ENCODE peak calls at places on chromosome 21, in ten cellular contexts. O, J, U, A, P, W, S, Y, V and H are unnamed samples.

GRCh38 chr21:17829472-17829871 is 10.3 kb upstream of the C21orf91 start:
- DNase-seq in O (no peak), J (no peak), U (no peak), A (no peak), P (no peak), W (no peak), S (no peak), Y (no peak), V (no peak), H (no peak)

GRCh38 chr21:29018540-29018939 is 609 bp downstream of the RWDD2B start:
- DNase-seq in O (peak), J (no peak), U (no peak), A (no peak), P (no peak), W (no peak), S (no peak), Y (peak), V (no peak), H (no peak)

GRCh38 chr21:23021481-23021880 is 2023.3 kb downstream of the NCAM2 start:
- DNase-seq in O (no peak), J (no peak), U (no peak), A (no peak), P (no peak), W (no peak), S (no peak), Y (no peak), V (no peak), H (no peak)

GRCh38 chr21:21688877-21689276 is 690.7 kb downstream of the NCAM2 start:
- DNase-seq in O (peak), J (peak), U (no peak), A (no peak), P (no peak), W (no peak), S (no peak), Y (no peak), V (no peak), H (no peak)

GRCh38 chr21:19130379-19131028 is 726.9 kb upstream of the TMPRSS15 start:
- DNase-seq in O (no peak), J (no peak), U (no peak), A (no peak), P (no peak), W (no peak), S (no peak), Y (no peak), V (no peak), H (no peak)

GRCh38 chr21:38219049-38219628 is 37.7 kb upstream of the KCNJ15 start:
- DNase-seq in O (peak), J (peak), U (peak), A (peak), P (peak), W (peak), S (peak), Y (peak), V (peak), H (peak)

GRCh38 chr21:16308269-16308668 is 578.5 kb downstream of the USP25 start:
- DNase-seq in O (no peak), J (no peak), U (no peak), A (no peak), P (no peak), W (no peak), S (no peak), Y (peak), V (no peak), H (no peak)

GRCh38 chr21:15592271-15592860 is 137.4 kb upstream of the USP25 start:
- DNase-seq in O (peak), J (peak), U (no peak), A (no peak), P (no peak), W (no peak), S (no peak), Y (peak), V (no peak), H (peak)

GRCh38 chr21:16908087-16908486 is 604.8 kb upstream of the CXADR start:
- DNase-seq in O (no peak), J (no peak), U (no peak), A (no peak), P (no peak), W (no peak), S (no peak), Y (no peak), V (no peak), H (peak)

GRCh38 chr21:15735409-15735808 is 5.6 kb downstream of the USP25 start:
- DNase-seq in O (no peak), J (no peak), U (no peak), A (no peak), P (no peak), W (no peak), S (no peak), Y (peak), V (no peak), H (no peak)

GRCh38 chr21:14229399-14229798 is 13.4 kb downstream of the RBM11 start:
- DNase-seq in O (no peak), J (no peak), U (no peak), A (no peak), P (no peak), W (no peak), S (no peak), Y (no peak), V (no peak), H (no peak)

GRCh38 chr21:16794944-16795343 is 717.9 kb upstream of the CXADR start:
- DNase-seq in O (no peak), J (no peak), U (no peak), A (no peak), P (no peak), W (no peak), S (no peak), Y (peak), V (no peak), H (no peak)

GRCh38 chr21:43812139-43812821 is 22.9 kb downstream of the RRP1 start:
- DNase-seq in O (no peak), J (no peak), U (no peak), A (peak), P (no peak), W (no peak), S (peak), Y (peak), V (no peak), H (peak)

GRCh38 chr21:16058896-16059295 is 329.1 kb downstream of the USP25 start:
- DNase-seq in O (no peak), J (no peak), U (no peak), A (no peak), P (no peak), W (no peak), S (no peak), Y (no peak), V (no peak), H (no peak)

GRCh38 chr21:41250519-41250918 is 66.1 kb upstream of the FAM3B start:
- DNase-seq in O (no peak), J (no peak), U (no peak), A (no peak), P (no peak), W (no peak), S (peak), Y (peak), V (no peak), H (peak)

GRCh38 chr21:17709266-17709611 is 96.5 kb upstream of the BTG3 start:
- DNase-seq in O (no peak), J (no peak), U (no peak), A (no peak), P (no peak), W (no peak), S (no peak), Y (no peak), V (no peak), H (no peak)

GRCh38 chr21:28614816-28615215 is 377.9 kb downstream of the LTN1 start:
- DNase-seq in O (no peak), J (no peak), U (no peak), A (no peak), P (no peak), W (no peak), S (no peak), Y (no peak), V (no peak), H (no peak)

GRCh38 chr21:17264182-17264581 is 248.7 kb upstream of the CXADR start:
- DNase-seq in O (no peak), J (no peak), U (no peak), A (no peak), P (no peak), W (no peak), S (no peak), Y (no peak), V (no peak), H (no peak)

GRCh38 chr21:31343680-31344480 is at the start of gene TIAM1:
- DNase-seq in O (peak), J (peak), U (no peak), A (peak), P (no peak), W (no peak), S (peak), Y (no peak), V (no peak), H (peak)
- TF ChIP-seq POLR2AphosphoS5 in O (no peak), J (peak), U (no peak), A (peak), P (no peak), W (no peak), S (peak), Y (no peak), V (no peak), H (peak)

GRCh38 chr21:33901421-33902288 is 13.9 kb downstream of the ATP5PO start:
- DNase-seq in O (peak), J (peak), U (no peak), A (no peak), P (no peak), W (no peak), S (no peak), Y (peak), V (no peak), H (peak)
- TF ChIP-seq POLR2AphosphoS5 in O (no peak), J (no peak), U (no peak), A (no peak), P (no peak), W (no peak), S (no peak), Y (no peak), V (no peak), H (no peak)

GRCh38 chr21:42300045-42300583 is 15.1 kb downstream of the TFF3 start:
- DNase-seq in O (no peak), J (no peak), U (no peak), A (no peak), P (no peak), W (no peak), S (no peak), Y (no peak), V (no peak), H (no peak)
- TF ChIP-seq POLR2AphosphoS5 in O (no peak), J (no peak), U (no peak), A (no peak), P (no peak), W (no peak), S (no peak), Y (no peak), V (no peak), H (no peak)

DNA sequence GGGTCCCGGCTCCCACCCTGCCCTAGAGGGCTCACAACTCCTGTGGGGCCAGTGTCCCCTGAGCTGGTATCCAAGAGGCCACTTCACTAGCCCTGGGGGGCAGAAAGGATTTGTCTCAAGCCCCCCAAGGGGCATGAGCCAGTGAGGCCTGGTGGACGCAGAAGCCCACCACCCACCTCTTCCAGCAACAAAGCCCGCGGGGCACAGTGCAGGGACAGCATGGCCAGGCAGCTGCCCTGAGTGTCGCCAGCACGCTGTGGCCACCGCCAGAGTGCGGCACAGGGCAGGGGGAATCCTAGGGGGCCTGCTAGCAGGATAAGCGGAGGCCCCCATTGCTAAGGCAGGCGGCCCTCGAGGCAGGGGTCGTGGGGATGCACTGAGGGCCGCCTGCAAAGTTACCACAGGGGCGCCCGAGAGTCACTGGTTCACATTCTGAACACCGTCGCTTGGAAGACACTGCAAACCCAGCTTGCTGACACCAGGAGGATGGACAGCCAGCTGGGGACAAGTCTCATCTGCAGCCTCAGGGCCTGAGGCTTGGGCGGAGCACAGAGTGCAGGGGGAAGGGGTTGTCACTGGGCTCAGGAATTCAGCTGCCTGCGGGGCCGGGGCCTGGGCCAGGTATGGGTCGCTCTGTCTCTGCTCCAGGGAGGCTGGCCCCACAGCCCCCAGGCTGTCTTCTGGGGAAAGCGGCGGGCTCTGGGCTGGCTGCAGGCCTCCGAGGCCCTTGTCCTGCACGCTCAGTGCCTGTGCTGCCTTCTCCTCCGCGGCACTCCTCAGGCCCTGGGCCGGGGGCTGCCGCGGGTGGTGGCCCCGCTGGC is 26.8 kb downstream of the SLC19A1 start:
- DNase-seq in O (no peak), J (peak), U (peak), A (no peak), P (no peak), W (no peak), S (no peak), Y (no peak), V (no peak), H (no peak)
- TF ChIP-seq POLR2AphosphoS5 in O (no peak), J (no peak), U (no peak), A (no peak), P (no peak), W (no peak), S (no peak), Y (no peak), V (no peak), H (no peak)

GRCh38 chr21:36735724-36736310 is 36.9 kb downstream of the SIM2 start:
- DNase-seq in O (peak), J (no peak), U (no peak), A (no peak), P (no peak), W (no peak), S (peak), Y (no peak), V (no peak), H (no peak)

GRCh38 chr21:36741506-36741905 is 42.6 kb downstream of the SIM2 start:
- DNase-seq in O (no peak), J (no peak), U (no peak), A (no peak), P (peak), W (no peak), S (no peak), Y (no peak), V (no peak), H (no peak)

GRCh38 chr21:36734367-36735200 is 35.7 kb downstream of the SIM2 start:
- DNase-seq in O (no peak), J (no peak), U (no peak), A (no peak), P (no peak), W (no peak), S (peak), Y (no peak), V (no peak), H (no peak)

GRCh38 chr21:36735201-36735515 is 36.2 kb downstream of the SIM2 start:
- DNase-seq in O (no peak), J (no peak), U (no peak), A (no peak), P (no peak), W (no peak), S (no peak), Y (no peak), V (no peak), H (no peak)

DNA sequence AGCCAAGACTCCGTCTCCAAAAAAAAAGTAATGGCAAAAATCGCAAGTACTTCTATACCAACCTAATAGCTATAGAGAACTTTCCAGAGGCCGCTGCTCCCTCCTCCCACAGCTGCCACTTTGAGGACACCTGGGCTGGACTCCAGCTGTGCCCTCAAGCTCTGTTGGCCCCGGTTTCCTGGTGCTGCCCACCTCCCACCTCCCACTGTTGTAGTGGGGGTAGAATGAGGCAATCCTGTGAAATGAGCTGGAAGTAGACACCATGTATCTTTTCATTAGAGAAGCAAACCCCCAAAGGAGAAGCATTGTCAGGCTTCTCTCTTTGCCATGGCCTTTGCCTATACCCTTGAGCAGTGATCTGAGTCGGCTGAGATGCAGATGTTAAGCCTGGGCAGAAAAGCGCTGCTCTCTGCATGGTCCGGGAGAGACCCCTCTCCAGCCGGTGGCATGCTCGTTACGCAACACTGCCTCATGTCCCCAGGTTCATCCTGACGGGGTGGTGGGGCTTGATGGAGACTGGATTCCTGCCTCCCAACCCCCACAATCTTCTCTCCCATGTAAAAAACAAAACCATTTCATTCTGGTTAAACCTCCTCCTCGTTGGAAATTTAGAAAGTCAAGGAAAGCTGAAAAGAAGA is 39.7 kb downstream of the SIM2 start:
- DNase-seq in O (no peak), J (no peak), U (peak), A (no peak), P (no peak), W (no peak), S (peak), Y (no peak), V (no peak), H (no peak)
- TF ChIP-seq POLR2AphosphoS5 in O (no peak), J (no peak), U (no peak), A (no peak), P (no peak), W (no peak), S (no peak), Y (no peak), V (no peak), H (no peak)

DNA sequence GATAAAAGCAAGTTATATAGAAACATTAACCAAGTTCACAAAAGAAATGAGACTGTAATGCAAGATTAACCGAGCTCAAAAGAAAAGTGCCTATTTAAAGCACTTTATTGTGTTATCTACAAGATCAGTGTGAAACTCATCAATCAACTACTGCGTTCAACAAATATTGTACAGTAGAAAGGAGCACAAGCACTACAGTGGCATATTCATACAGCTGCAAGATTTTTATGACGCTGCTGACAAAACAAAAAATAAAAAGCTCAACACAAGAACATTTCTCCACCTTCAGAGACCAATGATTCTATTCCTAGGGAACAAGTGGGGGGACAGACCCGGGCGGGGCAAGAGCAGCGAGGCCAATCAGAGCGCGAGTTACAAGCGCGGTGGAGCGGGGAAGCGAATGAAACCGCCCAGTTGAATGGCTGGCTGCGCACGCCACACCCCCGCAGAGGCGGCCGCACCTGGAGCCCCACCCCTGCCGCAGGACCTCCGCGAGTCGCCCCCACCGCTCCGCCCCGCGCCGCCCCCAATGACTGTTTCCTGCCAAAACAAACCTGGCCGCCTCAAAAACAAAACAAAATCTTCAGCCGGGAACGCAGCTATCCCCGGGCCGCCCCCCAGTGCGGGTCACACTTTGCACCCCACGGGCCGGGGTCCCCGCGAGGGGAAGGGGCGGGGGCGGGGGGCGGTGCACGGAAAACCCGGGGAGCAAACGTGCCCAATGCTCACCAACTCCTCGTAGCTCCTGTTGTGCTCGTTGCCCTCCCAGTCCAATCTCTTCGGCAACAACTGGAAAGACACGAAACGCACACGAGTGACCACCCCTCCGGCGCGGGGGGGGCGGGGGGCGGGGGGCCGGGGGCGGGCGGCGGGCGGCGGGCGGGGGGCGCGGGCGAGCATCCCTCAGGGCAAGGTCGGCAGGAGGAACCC is 1.1 kb downstream of the BRWD1 start:
- DNase-seq in O (peak), J (peak), U (peak), A (peak), P (peak), W (peak), S (peak), Y (peak), V (peak), H (peak)
- TF ChIP-seq POLR2AphosphoS5 in O (no peak), J (no peak), U (no peak), A (no peak), P (no peak), W (no peak), S (peak), Y (no peak), V (no peak), H (peak)

GRCh38 chr21:26966978-26967913 is at the start of gene ADAMTS5:
- DNase-seq in O (peak), J (peak), U (peak), A (peak), P (no peak), W (no peak), S (peak), Y (peak), V (peak), H (peak)
- TF ChIP-seq POLR2AphosphoS5 in O (peak), J (no peak), U (no peak), A (no peak), P (no peak), W (no peak), S (peak), Y (no peak), V (no peak), H (no peak)

GRCh38 chr21:36344931-36345330 is 24.9 kb downstream of the MORC3 start:
- DNase-seq in O (no peak), J (no peak), U (no peak), A (no peak), P (no peak), W (no peak), S (no peak), Y (no peak), V (no peak), H (no peak)

GRCh38 chr21:36337099-36337509 is 17.1 kb downstream of the MORC3 start:
- DNase-seq in O (no peak), J (no peak), U (no peak), A (no peak), P (peak), W (no peak), S (no peak), Y (no peak), V (no peak), H (peak)

DNA sequence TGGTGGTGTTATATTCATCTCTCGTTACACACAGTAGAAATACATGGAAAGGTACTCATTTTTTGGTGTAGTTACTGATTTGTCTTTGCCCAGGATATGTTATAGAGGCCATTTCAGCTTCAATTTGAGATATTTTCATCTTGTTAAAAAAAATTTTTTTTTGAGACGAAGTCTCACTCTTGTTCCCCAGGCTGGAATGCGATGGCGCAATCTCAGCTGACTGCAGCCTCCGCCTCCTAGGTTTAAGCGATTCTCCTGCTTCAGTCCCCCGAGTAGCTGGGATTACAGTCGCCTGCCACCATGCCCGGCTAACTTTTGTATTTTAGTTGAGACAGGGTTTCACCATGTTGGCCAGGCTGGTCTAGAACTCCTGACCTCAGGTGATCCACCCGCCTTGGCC is 19.0 kb downstream of the MORC3 start:
- DNase-seq in O (no peak), J (no peak), U (no peak), A (no peak), P (no peak), W (no peak), S (no peak), Y (no peak), V (no peak), H (no peak)
- TF ChIP-seq POLR2AphosphoS5 in O (no peak), J (no peak), U (no peak), A (no peak), P (no peak), W (no peak), S (no peak), Y (no peak), V (no peak), H (no peak)